ENCODE peak calls at places on chromosomes 3 and 15, in five cellular contexts. Y is NT2/D1, A is neuronal stem cell, E is fibroblast of lung, R is colonic mucosa. P is an unnamed sample. For H3K4me1, the result is how much of the 10 kb centered on the place peaks cover.

GRCh38 chr3:194084284-194084683 is 51.7 kb upstream of the HES1 start:
- DNase-seq in E (no peak), R (no peak), A (no peak), Y (no peak), P (peak)

GRCh38 chr15:82093774-82094211 is 48.0 kb upstream of the MEX3B start:
- DNase-seq in A (no peak), Y (no peak), E (peak), R (no peak), P (no peak)

GRCh38 chr3:149388001-149388435 is 10.6 kb upstream of the TM4SF1 start:
- DNase-seq in Y (no peak), E (peak), R (no peak), A (no peak), P (no peak)

GRCh38 chr3:123357275-123357674 is 91.6 kb downstream of the ADCY5 start:
- DNase-seq in A (no peak), R (no peak), Y (no peak), E (no peak), P (peak)

GRCh38 chr3:127764841-127765362 is 57.4 kb downstream of the MGLL start:
- DNase-seq in A (no peak), Y (no peak), R (no peak), E (peak), P (no peak)

GRCh38 chr15:101522621-101523559 is 33.4 kb upstream of the PCSK6 start:
- DNase-seq in E (no peak), Y (no peak), A (no peak), R (peak), P (peak)

GRCh38 chr3:43175541-43175940 is 69.7 kb upstream of the POMGNT2 start:
- DNase-seq in Y (no peak), R (no peak), E (no peak), A (no peak), P (peak)

GRCh38 chr3:17233398-17233800 is 348.6 kb downstream of the PLCL2 start:
- DNase-seq in Y (peak), E (peak), R (no peak), A (peak), P (no peak)

GRCh38 chr15:50764331-50765201 is 940 bp downstream of the SPPL2A start:
- DNase-seq in E (peak), A (no peak), Y (no peak), R (no peak), P (no peak)

GRCh38 chr15:42151736-42152135 is 4.7 kb downstream of the PLA2G4F start:
- DNase-seq in R (no peak), A (no peak), Y (no peak), E (peak), P (no peak)

GRCh38 chr3:183697123-183697609 is 431 bp upstream of the YEATS2 start:
- DNase-seq in Y (no peak), A (no peak), E (no peak), R (no peak), P (no peak)

GRCh38 chr3:78823434-78823833 is 944.4 kb downstream of the ROBO1 start:
- DNase-seq in R (no peak), E (no peak), Y (no peak), A (no peak), P (no peak)

GRCh38 chr3:188232676-188233075 is 78.7 kb downstream of the LPP start:
- DNase-seq in Y (no peak), A (no peak), E (no peak), R (no peak), P (no peak)

GRCh38 chr3:188231454-188231853 is 77.5 kb downstream of the LPP start:
- DNase-seq in E (no peak), R (no peak), A (no peak), Y (no peak), P (no peak)

GRCh38 chr3:188230962-188231361 is 77.0 kb downstream of the LPP start:
- DNase-seq in R (no peak), A (no peak), Y (no peak), E (peak), P (no peak)

GRCh38 chr3:188234172-188234571 is 80.2 kb downstream of the LPP start:
- DNase-seq in Y (no peak), E (peak), R (no peak), A (no peak), P (no peak)

DNA sequence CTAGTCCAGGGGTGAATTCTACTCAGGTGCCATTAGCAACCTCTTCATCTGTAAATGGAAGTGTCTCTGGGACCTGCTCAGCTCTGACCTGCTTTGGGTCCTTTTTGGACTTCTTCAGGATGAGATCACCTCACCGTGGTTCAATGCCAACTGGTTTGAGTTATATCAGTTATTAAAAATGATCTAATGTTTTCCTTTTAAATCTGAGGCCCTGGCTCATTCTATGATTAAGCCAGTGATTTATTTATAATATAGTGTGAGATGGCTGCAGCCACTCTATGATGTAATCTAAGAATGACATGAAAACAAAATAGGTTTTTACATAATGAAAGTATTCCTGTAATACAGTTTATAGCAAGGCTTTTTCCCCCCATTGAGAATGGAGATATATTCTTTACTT is 79.4 kb downstream of the LPP start:
- DNase-seq in R (no peak), A (no peak), E (peak), Y (no peak), P (no peak)
- H3K9ac ChIP-seq in R (no peak), A (no peak), E (no peak), Y (no peak), P (no peak)

GRCh38 chr15:69089258-69089657 is 71.2 kb upstream of the GLCE start:
- DNase-seq in R (no peak), Y (no peak), A (no peak), E (no peak), P (peak)
- H3K4me1 ChIP-seq in R (under half), Y (under half), A (under half), E (under half), P (under half)

DNA sequence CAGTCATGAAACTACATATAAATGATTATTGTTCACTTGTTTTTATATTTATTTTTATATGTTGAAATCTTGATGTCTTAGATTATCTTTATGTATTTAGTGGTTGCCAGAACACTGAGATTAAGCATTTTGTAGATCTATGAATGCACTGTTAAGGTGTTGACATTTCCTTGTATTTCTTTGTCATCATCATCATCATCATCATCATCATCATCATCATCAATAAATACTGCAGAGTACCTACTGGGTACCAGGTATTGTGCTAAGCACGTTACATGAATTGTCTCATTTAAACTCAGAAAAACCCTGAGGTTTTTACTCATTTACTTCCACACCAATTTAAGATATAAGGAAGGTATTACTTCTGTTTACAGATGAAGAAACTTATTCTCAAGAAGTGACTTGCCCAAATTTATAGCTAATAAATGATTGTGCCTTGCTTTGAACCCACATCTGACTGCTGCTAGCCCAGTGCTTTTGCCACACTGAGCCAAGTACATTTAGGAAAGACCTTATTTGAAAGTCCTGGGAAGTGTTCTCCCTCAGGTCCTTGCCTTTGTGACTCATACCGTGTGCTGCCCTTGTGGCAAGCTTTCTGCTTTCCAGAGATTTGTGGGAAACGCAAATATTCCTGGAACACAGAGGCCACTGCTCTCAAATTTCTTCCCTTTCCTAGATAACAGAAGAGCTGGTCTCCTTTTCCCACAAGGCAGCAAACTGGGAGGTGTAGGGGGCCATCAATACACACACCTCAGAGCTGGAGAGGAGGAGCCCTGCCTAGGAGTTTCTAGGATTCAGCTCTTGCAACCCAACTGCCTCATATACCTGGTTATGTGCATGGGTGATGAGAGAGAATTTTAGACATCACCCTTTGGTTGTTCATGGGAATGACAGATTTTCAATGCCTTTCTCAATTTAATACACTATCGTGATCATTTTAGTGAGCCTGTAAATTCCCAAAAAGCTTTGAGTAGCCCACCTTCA is 115.4 kb upstream of the C15orf61 start:
- DNase-seq in R (no peak), A (no peak), E (peak), Y (no peak), P (no peak)
- H3K9ac ChIP-seq in R (no peak), A (no peak), E (no peak), Y (no peak), P (no peak)

DNA sequence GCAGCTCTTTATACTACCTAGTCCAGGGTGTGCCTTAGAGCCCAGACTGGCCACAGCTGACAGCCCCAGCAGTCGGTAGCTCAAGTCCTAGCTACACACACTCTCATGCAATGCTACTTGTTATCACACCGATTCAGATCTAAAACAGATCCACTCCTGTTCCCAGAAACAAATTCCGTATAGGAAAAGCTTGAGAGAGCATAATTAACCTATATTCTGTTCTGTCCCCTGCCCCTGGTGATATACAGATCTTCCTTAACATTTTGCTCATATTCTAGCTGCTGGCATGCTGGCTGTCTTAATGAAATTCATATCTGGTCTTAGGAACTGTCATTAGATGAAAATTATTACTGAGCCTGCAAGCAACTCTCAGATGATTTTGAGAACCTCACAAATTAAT is 204.3 kb downstream of the SOX2 start:
- DNase-seq in E (no peak), R (no peak), Y (no peak), A (no peak), P (no peak)
- H3K4me1 ChIP-seq in E (under half), R (under half), Y (under half), A (under half), P (under half)

GRCh38 chr15:25784876-25785642 is 78.1 kb downstream of the ATP10A start:
- DNase-seq in R (no peak), E (peak), A (no peak), Y (no peak), P (no peak)

GRCh38 chr15:25783134-25783533 is 80.0 kb downstream of the ATP10A start:
- DNase-seq in Y (no peak), E (no peak), R (no peak), A (no peak), P (no peak)

GRCh38 chr15:25785643-25786029 is 77.5 kb downstream of the ATP10A start:
- DNase-seq in A (no peak), R (no peak), E (no peak), Y (no peak), P (no peak)

GRCh38 chr15:25784141-25784540 is 79.0 kb downstream of the ATP10A start:
- DNase-seq in Y (no peak), R (no peak), A (no peak), E (no peak), P (no peak)

GRCh38 chr15:25783607-25784131 is 79.5 kb downstream of the ATP10A start:
- DNase-seq in R (no peak), Y (peak), A (peak), E (no peak), P (peak)
- H3K9ac ChIP-seq in R (no peak), Y (no peak), A (no peak), E (no peak), P (no peak)

GRCh38 chr3:177336841-177337430 is 139.7 kb upstream of the TBL1XR1 start:
- DNase-seq in Y (no peak), R (no peak), E (peak), A (no peak), P (no peak)

GRCh38 chr3:177341766-177342165 is 144.5 kb upstream of the TBL1XR1 start:
- DNase-seq in Y (no peak), E (no peak), R (no peak), A (no peak), P (no peak)

GRCh38 chr3:177337548-177338331 is 140.5 kb upstream of the TBL1XR1 start:
- DNase-seq in A (no peak), R (no peak), Y (no peak), E (peak), P (no peak)

GRCh38 chr3:177340243-177340830 is 143.1 kb upstream of the TBL1XR1 start:
- DNase-seq in A (no peak), R (no peak), E (peak), Y (no peak), P (no peak)

DNA sequence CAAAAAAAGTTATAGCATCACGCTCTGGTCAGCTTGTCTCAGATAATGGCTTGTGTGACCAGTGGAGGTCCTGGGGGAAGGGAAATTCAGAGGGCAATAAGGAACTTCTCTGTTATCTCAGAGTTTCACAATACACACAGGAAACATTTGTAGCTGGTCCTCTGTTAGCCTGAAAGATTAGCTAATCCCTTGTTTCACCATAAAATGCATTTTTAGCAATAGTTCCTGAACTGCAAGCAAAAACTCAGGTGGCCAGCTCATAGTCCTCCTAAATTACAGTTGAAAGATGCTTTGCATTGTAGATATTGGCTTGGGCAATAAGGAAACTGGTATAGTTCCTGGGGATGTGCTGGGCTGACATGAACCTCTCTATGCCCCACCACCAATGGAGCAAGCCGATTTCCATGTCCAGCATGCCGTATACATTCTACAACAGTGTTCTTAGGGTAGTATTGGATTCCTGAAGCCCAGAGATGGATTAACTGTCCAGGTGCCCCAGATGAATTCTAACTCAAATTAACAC is 141.5 kb upstream of the TBL1XR1 start:
- DNase-seq in Y (no peak), E (peak), R (peak), A (no peak), P (no peak)
- H3K4me1 ChIP-seq in Y (under half), E (under half), R (under half), A (under half), P (under half)

P was measured in endodermal cell.